ENCODE peak calls at places on chromosomes 1 and 21, in six cellular contexts. A is K562, W is GM12878, H is HCT116, I is H1, U is HepG2. D is an unnamed sample.

GRCh38 chr1:94542088-94542671 is 621 bp upstream of the F3 start:
- DNase-seq in A (no peak), W (no peak), H (no peak), I (no peak), U (no peak), D (no peak)

GRCh38 chr1:41816061-41816460 is 102.7 kb downstream of the HIVEP3 start:
- DNase-seq in A (no peak), W (no peak), H (no peak), I (no peak), U (no peak), D (no peak)

GRCh38 chr21:41931041-41931451 is 22.8 kb downstream of the C2CD2 start:
- DNase-seq in A (no peak), W (no peak), H (no peak), I (no peak), U (no peak), D (no peak)

GRCh38 chr1:40014812-40015594 is 25.5 kb upstream of the CAP1 start:
- DNase-seq in A (no peak), W (no peak), H (no peak), I (no peak), U (no peak), D (no peak)

GRCh38 chr1:200856716-200857352 is 15.9 kb upstream of the GPR25 start:
- DNase-seq in A (no peak), W (no peak), H (no peak), I (no peak), U (no peak), D (no peak)

GRCh38 chr1:76433528-76433927 is 359.0 kb downstream of the ST6GALNAC3 start:
- DNase-seq in A (no peak), W (no peak), H (no peak), I (no peak), U (no peak), D (no peak)

GRCh38 chr1:38997034-38997900 is 6.2 kb downstream of the AKIRIN1 start:
- DNase-seq in A (no peak), W (no peak), H (no peak), I (no peak), U (no peak), D (no peak)

GRCh38 chr1:90133133-90133532 is 138.2 kb downstream of the ZNF326 start:
- DNase-seq in A (peak), W (no peak), H (peak), I (no peak), U (peak), D (peak)

GRCh38 chr1:32828341-32828740 is 10.9 kb downstream of the S100PBP start:
- DNase-seq in A (no peak), W (no peak), H (no peak), I (no peak), U (peak), D (no peak)

GRCh38 chr1:201766117-201766863 is 62.7 kb upstream of the IPO9 start:
- DNase-seq in A (no peak), W (no peak), H (no peak), I (no peak), U (no peak), D (peak)

GRCh38 chr1:9891207-9891606 is 18.9 kb downstream of the CTNNBIP1 start:
- DNase-seq in A (no peak), W (no peak), H (no peak), I (no peak), U (no peak), D (no peak)

GRCh38 chr21:33078907-33079582 is 9.1 kb downstream of the OLIG1 start:
- DNase-seq in A (peak), W (peak), H (peak), I (no peak), U (peak), D (no peak)

GRCh38 chr21:41677671-41678015 is 89.2 kb downstream of the RIPK4 start:
- DNase-seq in A (no peak), W (no peak), H (no peak), I (no peak), U (no peak), D (no peak)

GRCh38 chr1:168202941-168203654 is 22.7 kb upstream of the SFT2D2 start:
- DNase-seq in A (no peak), W (no peak), H (no peak), I (no peak), U (peak), D (peak)

GRCh38 chr1:2529776-2530500 is at the start of gene HES5:
- DNase-seq in A (no peak), W (no peak), H (no peak), I (no peak), U (no peak), D (no peak)

GRCh38 chr1:12251442-12251841 is 21.6 kb downstream of the VPS13D start:
- DNase-seq in A (no peak), W (no peak), H (no peak), I (no peak), U (no peak), D (no peak)

GRCh38 chr1:207781312-207781711 is 29.5 kb downstream of the CD46 start:
- DNase-seq in A (no peak), W (no peak), H (no peak), I (no peak), U (no peak), D (no peak)

GRCh38 chr1:7657287-7658126 is 113.6 kb upstream of the VAMP3 start:
- DNase-seq in A (no peak), W (no peak), H (no peak), I (no peak), U (no peak), D (no peak)

GRCh38 chr21:45542242-45542666 is at the start of gene SLC19A1:
- DNase-seq in A (peak), W (no peak), H (no peak), I (no peak), U (no peak), D (peak)

GRCh38 chr1:112618114-112618720 is 724 bp downstream of the ST7L start:
- DNase-seq in A (no peak), W (no peak), H (no peak), I (no peak), U (no peak), D (no peak)

DNA sequence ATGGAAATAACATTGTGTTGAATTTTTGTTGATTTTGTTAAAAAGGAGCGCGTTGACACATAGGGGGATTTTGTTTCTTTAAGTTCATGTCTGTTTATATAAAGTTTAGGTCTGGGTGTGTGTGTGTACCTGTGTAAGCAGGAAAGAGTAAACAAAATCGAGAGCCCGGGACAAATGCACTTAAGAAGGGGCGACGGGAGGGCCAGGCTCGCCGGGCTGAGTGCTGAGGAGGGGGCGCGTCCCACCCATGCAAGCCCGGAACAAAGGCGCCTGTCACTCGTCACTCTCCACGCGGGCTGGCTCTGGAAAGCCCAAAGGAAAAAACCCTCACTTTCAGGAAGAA is 28.8 kb upstream of the TRIM17 start:
- DNase-seq in A (no peak), W (no peak), H (no peak), I (no peak), U (no peak), D (no peak)
- TF ChIP-seq JUND in A (no peak), W (no peak), H (no peak), I (no peak), U (no peak), D (no peak)

GRCh38 chr1:224185208-224185607 is 2.2 kb downstream of the DEGS1 start:
- DNase-seq in A (no peak), W (no peak), H (no peak), I (no peak), U (no peak), D (no peak)

GRCh38 chr1:224182057-224182865 is 779 bp upstream of the DEGS1 start:
- DNase-seq in A (no peak), W (peak), H (no peak), I (no peak), U (no peak), D (peak)

GRCh38 chr1:224181453-224181810 is 1.6 kb upstream of the DEGS1 start:
- DNase-seq in A (no peak), W (no peak), H (no peak), I (no peak), U (no peak), D (no peak)

GRCh38 chr1:224182866-224183590 is at the start of gene DEGS1:
- DNase-seq in A (peak), W (no peak), H (peak), I (peak), U (peak), D (peak)

DNA sequence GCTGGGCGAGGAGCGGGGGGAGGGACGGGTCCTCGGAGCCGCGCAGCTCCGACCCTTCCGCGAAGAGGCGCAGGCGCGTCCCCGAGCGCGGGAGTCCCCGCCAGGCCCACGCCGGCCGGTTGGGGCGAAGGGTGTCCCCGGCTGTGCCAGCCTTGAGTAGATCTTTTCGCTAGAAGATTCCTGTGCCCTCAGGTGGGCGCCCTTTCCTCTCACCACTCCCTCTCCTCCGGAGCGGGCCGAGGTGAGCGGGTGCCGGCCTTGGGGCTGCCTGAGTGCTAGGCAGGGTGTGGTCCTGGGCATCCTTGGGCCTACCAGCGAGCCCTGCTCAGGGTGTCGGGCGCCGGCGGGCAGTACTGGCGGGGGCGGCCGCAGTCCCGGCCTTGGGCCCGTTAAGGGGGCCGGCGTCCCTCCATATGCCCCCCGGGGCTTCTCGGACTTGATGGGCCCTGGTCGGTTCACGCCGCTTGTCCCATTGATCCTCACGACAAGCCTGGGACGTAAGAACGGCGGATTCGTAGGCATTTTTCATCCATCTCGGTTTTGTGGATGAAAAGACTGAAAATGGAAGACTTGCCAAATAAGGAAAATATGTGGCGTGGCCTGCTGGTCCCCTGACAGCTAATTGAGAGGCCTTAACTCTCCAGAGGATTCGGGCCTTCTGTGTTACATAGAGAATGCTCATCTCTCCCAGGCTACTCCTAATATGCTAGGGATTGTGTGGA is 712 bp downstream of the DEGS1 start:
- DNase-seq in A (peak), W (no peak), H (no peak), I (no peak), U (peak), D (peak)
- TF ChIP-seq JUND in A (no peak), W (no peak), H (no peak), I (no peak), U (no peak), D (no peak)

GRCh38 chr21:37281993-37282392 is 14.9 kb upstream of the VPS26C start:
- DNase-seq in A (no peak), W (no peak), H (no peak), I (no peak), U (no peak), D (no peak)

GRCh38 chr21:37276377-37276776 is 9.2 kb upstream of the VPS26C start:
- DNase-seq in A (no peak), W (no peak), H (no peak), I (no peak), U (no peak), D (no peak)

GRCh38 chr21:37278199-37278598 is 11.1 kb upstream of the VPS26C start:
- DNase-seq in A (no peak), W (no peak), H (no peak), I (no peak), U (no peak), D (no peak)

DNA sequence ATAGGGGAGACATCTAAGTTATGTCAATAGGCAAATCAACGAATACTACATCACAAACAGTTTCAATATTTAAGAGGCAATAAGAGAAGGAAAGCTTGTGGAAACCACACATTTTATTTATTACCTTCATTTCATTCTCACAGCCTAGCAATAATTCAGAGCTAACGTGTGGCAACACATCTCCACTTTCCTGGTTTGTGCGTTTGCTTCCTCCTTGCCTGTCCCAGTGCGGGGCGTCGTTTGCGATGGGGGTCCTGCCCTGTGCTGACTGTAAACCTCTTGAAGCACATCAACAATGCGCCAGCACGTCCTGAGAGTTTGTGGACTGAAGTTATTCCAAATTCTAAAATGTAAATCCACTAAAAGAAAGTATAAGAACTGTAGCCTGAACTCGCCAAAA is 14.4 kb upstream of the VPS26C start:
- DNase-seq in A (no peak), W (no peak), H (no peak), I (no peak), U (no peak), D (no peak)
- TF ChIP-seq JUND in A (no peak), W (no peak), H (no peak), I (no peak), U (no peak), D (no peak)

GRCh38 chr1:214439352-214440119 is 111.9 kb downstream of the PTPN14 start:
- DNase-seq in A (no peak), W (peak), H (peak), I (no peak), U (peak), D (peak)

GRCh38 chr1:214438530-214438929 is 112.9 kb downstream of the PTPN14 start:
- DNase-seq in A (no peak), W (no peak), H (no peak), I (no peak), U (no peak), D (no peak)

GRCh38 chr1:214440219-214440965 is 111.0 kb downstream of the PTPN14 start:
- DNase-seq in A (no peak), W (no peak), H (no peak), I (no peak), U (no peak), D (peak)

GRCh38 chr1:214438059-214438458 is 113.3 kb downstream of the PTPN14 start:
- DNase-seq in A (no peak), W (no peak), H (no peak), I (no peak), U (no peak), D (no peak)

GRCh38 chr1:214441119-214441518 is 110.3 kb downstream of the PTPN14 start:
- DNase-seq in A (no peak), W (no peak), H (no peak), I (no peak), U (no peak), D (no peak)
- TF ChIP-seq JUND in A (no peak), W (no peak), H (no peak), I (no peak), U (no peak), D (no peak)